ENCODE peak calls at places on chromosomes 13 and 19, in nine cellular contexts. P, I, G, Z, N, O, A, C and V are unnamed samples.

GRCh38 chr13:19606152-19606551 is 27.3 kb upstream of the MPHOSPH8 start:
- DNase-seq in C (no peak), N (peak; percentile 58), P (no peak), O (no peak), Z (no peak), G (no peak), I (no peak), A (peak; percentile 48), V (peak; percentile 36)

GRCh38 chr19:47469719-47470118 is 2.0 kb downstream of the SLC8A2 start:
- DNase-seq in G (no peak), I (no peak), O (no peak), A (no peak), C (no peak), Z (no peak), P (no peak), N (no peak), V (no peak)

GRCh38 chr13:96020155-96020575 is 33.0 kb downstream of the UGGT2 start:
- DNase-seq in I (peak; percentile 19), G (peak; percentile 23), C (peak; percentile 56), A (peak; percentile 67), P (peak; percentile 50), O (peak; percentile 46), Z (peak; percentile 79), N (peak; percentile 69), V (peak; percentile 73)

GRCh38 chr13:50244913-50245574 is 229.8 kb downstream of the KCNRG start:
- DNase-seq in A (peak; percentile 88), O (no peak), G (peak; percentile 65), C (peak; percentile 79), P (peak; percentile 91), I (peak; percentile 72), N (peak; percentile 90), Z (no peak), V (peak; percentile 88)

GRCh38 chr19:7975037-7975436 is 30.4 kb downstream of the ELAVL1 start:
- DNase-seq in Z (no peak), A (no peak), C (no peak), P (no peak), I (no peak), G (no peak), O (no peak), N (no peak), V (no peak)

GRCh38 chr19:6971366-6971765 is 49.9 kb downstream of the MBD3L2B start:
- DNase-seq in O (no peak), N (peak; percentile 66), I (no peak), P (no peak), Z (no peak), G (no peak), A (no peak), C (no peak), V (peak; percentile 26)

GRCh38 chr13:90414691-90415596 is 932.5 kb upstream of the MIR17HG start:
- DNase-seq in C (peak; percentile 4), P (peak; percentile 80), G (no peak), A (peak; percentile 81), I (peak; percentile 12), N (peak; percentile 47), Z (no peak), O (no peak), V (peak; percentile 82)

GRCh38 chr19:12680034-12680433 is 1.6 kb downstream of the DHPS start:
- DNase-seq in I (no peak), A (no peak), P (no peak), Z (no peak), C (no peak), O (no peak), N (no peak), G (no peak), V (no peak)

GRCh38 chr13:110697842-110698241 is 8.1 kb downstream of the CARS2 start:
- DNase-seq in G (no peak), Z (no peak), C (no peak), O (no peak), I (no peak), P (no peak), N (no peak), A (no peak), V (no peak)

GRCh38 chr13:110700186-110700585 is 5.7 kb downstream of the CARS2 start:
- DNase-seq in G (no peak), O (no peak), Z (no peak), I (no peak), C (no peak), P (no peak), N (no peak), A (no peak), V (no peak)

GRCh38 chr13:110702089-110702488 is 3.8 kb downstream of the CARS2 start:
- DNase-seq in P (no peak), Z (no peak), O (no peak), N (no peak), I (no peak), A (no peak), C (no peak), G (no peak), V (peak; percentile 9)

GRCh38 chr13:110698689-110699088 is 7.2 kb downstream of the CARS2 start:
- DNase-seq in N (no peak), I (no peak), G (no peak), C (no peak), P (no peak), A (no peak), O (no peak), Z (no peak), V (no peak)

DNA sequence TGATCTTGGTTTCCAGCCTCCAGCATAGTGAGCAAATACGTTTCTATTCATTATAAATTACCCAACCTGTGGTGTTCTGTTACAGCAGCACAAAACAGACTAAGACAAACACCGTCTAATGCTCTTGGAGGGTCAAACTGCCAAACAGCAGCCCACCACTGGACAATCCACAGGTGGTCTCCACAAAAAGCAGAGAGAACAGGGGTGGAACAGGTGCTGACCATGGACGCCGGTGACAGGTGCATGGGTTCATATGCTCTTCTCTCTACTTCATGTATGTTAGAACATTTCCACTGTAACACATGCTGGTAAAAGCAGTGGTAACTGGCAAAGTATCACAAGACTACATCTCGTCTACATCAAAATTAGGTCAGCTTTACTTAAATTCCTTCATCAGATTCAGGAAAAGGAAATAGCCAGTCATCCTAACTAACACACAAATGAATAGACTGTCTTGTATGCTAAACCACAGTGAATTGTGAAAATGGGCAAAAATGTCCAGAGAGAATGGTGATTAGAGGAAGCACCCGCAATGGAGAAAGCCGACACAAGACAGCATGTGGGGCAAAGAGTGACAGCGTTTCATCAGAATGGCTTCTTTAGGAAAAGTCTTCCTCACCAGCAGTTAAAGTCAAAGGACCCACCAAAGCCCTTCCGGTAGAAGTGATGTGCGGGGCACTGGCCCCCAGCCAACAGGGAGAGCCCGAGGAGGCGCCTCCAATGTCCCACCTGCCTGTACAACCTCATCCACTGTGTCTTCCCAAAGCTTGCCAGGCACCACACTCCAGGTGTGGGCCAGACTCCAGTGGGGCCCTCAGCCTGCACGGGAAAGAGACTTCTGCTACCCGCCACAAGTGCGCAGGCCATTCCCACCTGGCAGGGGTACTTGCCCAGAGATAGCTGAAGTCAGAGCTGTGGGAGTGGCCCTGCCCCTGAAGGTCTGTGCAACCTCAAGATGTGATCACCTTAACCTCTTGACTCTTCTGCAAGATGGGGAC is 6.5 kb downstream of the CARS2 start:
- DNase-seq in C (no peak), I (no peak), N (no peak), P (no peak), O (no peak), A (no peak), Z (no peak), G (no peak), V (no peak)
- H3K27ac ChIP-seq in C (no peak overlapping the region), I (no peak overlapping the region), N (no peak overlapping the region), P (no peak overlapping the region), O (no peak overlapping the region), A (no peak overlapping the region), Z (no peak overlapping the region), G (no peak overlapping the region), V (no peak overlapping the region)

GRCh38 chr19:5045956-5046338 is 77.0 kb downstream of the KDM4B start:
- DNase-seq in P (no peak), A (no peak), C (no peak), I (no peak), G (no peak), Z (no peak), N (no peak), O (no peak), V (no peak)
- H4K20me1 ChIP-seq in P (peaks cover 51% of the 10 kb centered on the region), A (peaks cover 65% of the 10 kb centered on the region), C (no peaks in the 10 kb centered on the region), I (no peaks in the 10 kb centered on the region), G (no peaks in the 10 kb centered on the region), Z (peaks cover 49% of the 10 kb centered on the region), N (no peaks in the 10 kb centered on the region), O (peaks cover 2% of the 10 kb centered on the region), V (no peaks in the 10 kb centered on the region)

GRCh38 chr19:38248421-38248820 is 7.8 kb downstream of the PPP1R14A start:
- DNase-seq in P (no peak), I (no peak), O (no peak), C (no peak), A (no peak), Z (no peak), N (no peak), G (no peak), V (no peak)

GRCh38 chr19:38247734-38248268 is 8.4 kb downstream of the PPP1R14A start:
- DNase-seq in N (no peak), P (peak; percentile 49), O (no peak), C (no peak), G (no peak), I (no peak), A (no peak), Z (no peak), V (peak; percentile 41)

GRCh38 chr19:38247126-38247525 is 9.0 kb downstream of the PPP1R14A start:
- DNase-seq in G (no peak), O (no peak), P (no peak), C (no peak), I (no peak), Z (no peak), A (no peak), N (no peak), V (peak; percentile 55)

GRCh38 chr19:38243279-38243673 is 12.9 kb downstream of the PPP1R14A start:
- DNase-seq in I (no peak), O (no peak), P (no peak), Z (no peak), G (no peak), A (no peak), N (no peak), C (no peak), V (no peak)

DNA sequence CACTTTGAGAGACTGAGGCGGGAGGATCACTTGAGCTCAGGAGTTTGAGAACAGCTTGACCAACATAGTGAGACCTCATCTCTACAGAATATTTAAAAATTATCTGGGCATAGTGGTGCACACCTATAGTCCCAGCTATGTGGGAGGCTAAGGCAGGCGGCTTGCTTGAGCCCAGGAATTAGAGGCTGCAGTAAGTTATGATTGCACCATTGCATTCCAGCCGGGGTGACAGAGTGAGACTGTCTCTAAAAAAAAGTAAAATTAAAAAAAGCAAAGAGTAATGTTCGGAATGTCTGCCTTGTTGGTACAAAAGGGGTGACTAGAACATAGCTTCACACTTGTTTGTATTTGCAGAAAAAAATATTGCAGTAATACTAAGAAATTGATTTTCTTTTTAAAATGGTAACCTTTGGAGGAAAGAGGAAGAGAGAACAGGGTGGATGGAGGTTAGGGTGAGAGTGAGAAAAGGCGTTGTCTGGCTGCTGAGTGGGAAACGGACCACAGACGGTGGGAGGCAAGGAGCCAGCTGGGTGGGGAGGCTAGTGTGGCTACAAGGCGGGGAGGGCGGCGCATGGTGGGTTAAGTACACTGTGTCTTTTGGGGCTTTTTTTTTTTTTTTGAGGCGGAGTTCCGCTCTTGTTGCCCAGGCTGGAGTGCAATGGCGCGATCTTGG is 10.2 kb downstream of the PPP1R14A start:
- DNase-seq in G (no peak), A (peak; percentile 27), I (no peak), Z (no peak), C (no peak), O (no peak), N (no peak), P (no peak), V (peak; percentile 60)
- H3K27ac ChIP-seq in G (no peak overlapping the region), A (peak overlapping the region; percentile 83), I (no peak overlapping the region), Z (no peak overlapping the region), C (no peak overlapping the region), O (no peak overlapping the region), N (no peak overlapping the region), P (no peak overlapping the region), V (peak overlapping the region; percentile 38)

DNA sequence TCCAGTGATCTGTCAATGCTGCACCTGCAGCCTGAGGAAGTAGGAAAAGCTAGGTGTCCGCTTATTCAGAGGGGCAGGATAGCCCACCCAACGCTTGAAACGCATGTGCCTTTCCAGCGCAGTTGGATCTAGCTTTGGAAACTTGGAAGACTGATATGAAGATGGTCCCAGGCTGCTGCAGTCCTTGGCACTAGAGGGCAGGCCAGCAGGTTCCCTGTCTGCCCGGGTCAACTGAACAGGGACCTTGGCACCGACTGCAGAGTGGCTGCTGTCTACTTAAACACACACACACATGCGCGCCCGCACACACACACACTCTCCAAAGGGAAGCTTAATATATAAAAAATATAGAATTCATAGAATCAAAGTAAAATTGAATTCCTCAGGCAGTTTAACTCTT is 100.0 kb downstream of the TSHZ3 start:
- DNase-seq in Z (no peak), N (no peak), A (no peak), C (no peak), G (no peak), I (no peak), P (no peak), O (no peak), V (no peak)
- H4K20me1 ChIP-seq in Z (no peaks in the 10 kb centered on the region), N (no peaks in the 10 kb centered on the region), A (no peaks in the 10 kb centered on the region), C (no peaks in the 10 kb centered on the region), G (no peaks in the 10 kb centered on the region), I (no peaks in the 10 kb centered on the region), P (no peaks in the 10 kb centered on the region), O (no peaks in the 10 kb centered on the region), V (no peaks in the 10 kb centered on the region)